ENCODE peak calls at places on chromosomes 16 and 17, in five cellular contexts. A, B, S, H and Z are unnamed samples.

GRCh38 chr16:67882374-67883145 is 2.1 kb upstream of the NRN1L start:
- DNase-seq in A (peak; percentile 93), S (no peak), H (no peak), B (no peak), Z (no peak)

GRCh38 chr17:27209316-27209715 is 84.6 kb upstream of the WSB1 start:
- DNase-seq in H (no peak), S (no peak), A (no peak), B (no peak), Z (no peak)

GRCh38 chr17:9232155-9232475 is 210.8 kb downstream of the NTN1 start:
- DNase-seq in B (no peak), A (peak; percentile 34), H (no peak), S (no peak), Z (no peak)

GRCh38 chr17:72297326-72298115 is 176.7 kb downstream of the SOX9 start:
- DNase-seq in B (peak; percentile 85), H (no peak), A (peak; percentile 69), S (no peak), Z (peak; percentile 25)

GRCh38 chr17:28626818-28627217 is 12.8 kb upstream of the RSKR start:
- DNase-seq in B (no peak), H (no peak), A (no peak), S (no peak), Z (no peak)

GRCh38 chr17:72394531-72394930 is 273.7 kb downstream of the SOX9 start:
- DNase-seq in S (no peak), A (no peak), B (no peak), H (no peak), Z (no peak)

GRCh38 chr17:74862108-74862901 is 2.6 kb upstream of the GRIN2C start:
- DNase-seq in A (peak; percentile 80), B (no peak), S (peak; percentile 85), H (peak; percentile 86), Z (no peak)

GRCh38 chr17:40091691-40092397 is 8.5 kb downstream of the NR1D1 start:
- DNase-seq in B (no peak), S (no peak), A (peak; percentile 72), H (no peak), Z (no peak)

GRCh38 chr16:68003031-68003430 is 3.7 kb upstream of the DPEP2 start:
- DNase-seq in S (no peak), H (no peak), A (no peak), B (no peak), Z (no peak)

GRCh38 chr17:45137561-45138305 is 2.2 kb downstream of the ACBD4 start:
- DNase-seq in H (no peak), B (no peak), S (no peak), A (peak; percentile 47), Z (no peak)

GRCh38 chr16:68907297-68907999 is 64.1 kb downstream of the TANGO6 start:
- DNase-seq in S (no peak), B (no peak), H (no peak), A (no peak), Z (no peak)

GRCh38 chr17:83034525-83034924 is 44.9 kb upstream of the METRNL start:
- DNase-seq in H (no peak), B (no peak), S (no peak), A (no peak), Z (no peak)

GRCh38 chr17:45753645-45754225 is 30.4 kb upstream of the CRHR1 start:
- DNase-seq in H (no peak), A (no peak), B (no peak), S (no peak), Z (no peak)

GRCh38 chr17:49029841-49030240 is 32.7 kb downstream of the IGF2BP1 start:
- DNase-seq in A (no peak), B (no peak), H (no peak), S (no peak), Z (no peak)

GRCh38 chr17:34562387-34562786 is 17.0 kb upstream of the TMEM132E start:
- DNase-seq in A (no peak), B (peak; percentile 10), S (no peak), H (no peak), Z (no peak)

GRCh38 chr17:34566201-34566600 is 13.2 kb upstream of the TMEM132E start:
- DNase-seq in A (no peak), B (no peak), H (no peak), S (no peak), Z (no peak)

GRCh38 chr17:34556951-34557350 is 22.4 kb upstream of the TMEM132E start:
- DNase-seq in S (no peak), B (no peak), H (no peak), A (no peak), Z (no peak)

GRCh38 chr17:34565715-34566114 is 13.7 kb upstream of the TMEM132E start:
- DNase-seq in H (no peak), B (no peak), A (no peak), S (no peak), Z (no peak)

DNA sequence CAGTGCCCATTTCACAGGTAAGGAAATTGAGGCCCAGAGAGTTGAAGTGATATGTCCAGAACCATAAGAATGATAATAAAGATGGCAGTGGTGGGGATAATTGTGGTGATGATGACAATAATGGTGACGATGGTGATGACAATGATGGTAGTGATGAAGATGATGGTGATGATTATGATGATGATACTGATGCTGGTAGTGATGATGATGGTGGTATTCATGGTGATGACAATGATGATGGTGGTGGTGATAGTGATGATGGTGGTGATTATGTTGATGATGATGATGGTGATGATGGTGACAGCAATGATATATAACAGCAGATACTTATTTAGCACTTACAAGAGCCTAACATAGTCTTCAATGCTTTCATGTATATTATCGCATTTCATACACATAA is 18.1 kb upstream of the TMEM132E start:
- DNase-seq in A (no peak), H (no peak), S (no peak), B (no peak), Z (no peak)
- H3K27me3 ChIP-seq in A (peaks cover 2% of the 10 kb centered on the region), H (peaks cover 37% of the 10 kb centered on the region), S (peaks cover 74% of the 10 kb centered on the region), B (no peaks in the 10 kb centered on the region), Z (no peaks in the 10 kb centered on the region)

GRCh38 chr16:57204675-57205074 is 18.5 kb downstream of the RSPRY1 start:
- DNase-seq in A (no peak), H (no peak), B (no peak), S (no peak), Z (no peak)
- TF ChIP-seq CTCF in A (no peak), H (no peak), B (no peak), S (no peak), Z (no peak)

GRCh38 chr16:31714899-31715504 is 158.6 kb upstream of the ZNF267 start:
- DNase-seq in S (no peak), A (no peak), B (peak; percentile 59), H (no peak), Z (no peak)

GRCh38 chr16:31712064-31712540 is 161.5 kb upstream of the ZNF267 start:
- DNase-seq in H (no peak), S (no peak), A (no peak), B (no peak), Z (no peak)

GRCh38 chr16:31713071-31713944 is 160.3 kb upstream of the ZNF267 start:
- DNase-seq in S (peak; percentile 96), A (peak; percentile 95), B (peak; percentile 86), H (peak; percentile 95), Z (peak; percentile 71)

GRCh38 chr16:31715915-31716314 is 157.7 kb upstream of the ZNF267 start:
- DNase-seq in A (no peak), S (no peak), H (no peak), B (no peak), Z (no peak)

DNA sequence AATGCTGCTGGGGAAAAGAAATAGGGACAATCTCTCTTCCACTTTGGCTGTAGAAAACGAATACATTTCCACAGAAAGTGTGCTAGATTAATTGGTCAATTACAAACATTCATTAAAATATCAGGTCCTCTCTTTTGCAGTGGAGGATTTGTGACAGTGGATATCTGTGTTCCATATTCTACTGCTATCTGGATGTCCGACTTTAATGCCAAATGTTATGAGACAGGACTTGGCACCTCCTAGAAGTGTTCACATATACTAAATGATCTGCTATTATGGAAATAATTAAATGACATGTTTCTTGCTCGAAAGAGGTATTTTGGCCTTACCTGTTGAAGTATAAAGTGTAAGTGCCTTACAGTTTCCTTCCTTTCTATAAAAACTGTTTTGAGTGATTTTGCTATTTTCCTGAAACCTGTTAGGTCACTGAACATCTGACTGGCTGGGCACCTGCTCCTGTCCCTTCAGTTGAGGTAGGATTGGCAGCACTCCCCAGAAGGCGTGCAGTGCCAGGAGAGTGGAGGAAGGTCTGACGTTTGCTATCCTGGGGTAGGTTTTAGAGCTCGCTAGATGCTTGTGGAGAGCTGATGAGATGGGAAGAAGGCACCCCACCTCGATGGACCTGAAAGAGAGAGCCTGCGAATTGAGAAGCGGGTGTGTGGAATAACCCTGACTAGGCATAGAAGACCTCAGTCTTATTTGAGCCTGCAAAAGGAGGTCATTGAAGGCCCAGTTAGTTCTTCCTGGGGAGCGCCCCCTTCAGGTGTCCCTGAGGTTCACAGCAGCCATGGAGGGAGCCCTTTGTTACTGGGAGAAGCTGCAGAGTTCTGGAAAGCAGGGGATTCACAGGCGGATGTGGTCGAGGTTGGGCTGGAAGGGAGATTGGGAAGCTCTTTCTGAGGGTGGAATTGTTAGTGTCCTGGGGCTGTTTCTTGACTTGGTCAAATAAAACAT is 159.4 kb upstream of the ZNF267 start:
- DNase-seq in A (peak; percentile 54), H (no peak), S (peak; percentile 6), B (no peak), Z (no peak)
- H3K27me3 ChIP-seq in A (no peaks in the 10 kb centered on the region), H (no peaks in the 10 kb centered on the region), S (no peaks in the 10 kb centered on the region), B (no peaks in the 10 kb centered on the region), Z (no peaks in the 10 kb centered on the region)

GRCh38 chr17:20941872-20942271 is 100.9 kb downstream of the USP22 start:
- DNase-seq in S (no peak), A (no peak), B (no peak), H (no peak), Z (no peak)

GRCh38 chr17:20948984-20949777 is 93.6 kb downstream of the USP22 start:
- DNase-seq in H (no peak), S (no peak), A (no peak), B (no peak), Z (no peak)

GRCh38 chr17:20944014-20944905 is 98.6 kb downstream of the USP22 start:
- DNase-seq in S (peak; percentile 49), B (peak; percentile 63), H (no peak), A (no peak), Z (no peak)
- TF ChIP-seq CTCF in S (no peak), B (peak; percentile 86), H (peak; percentile 34), A (peak; percentile 32), Z (peak; percentile 79)

GRCh38 chr16:979106-979505 is 2.5 kb upstream of the SOX8 start:
- DNase-seq in S (no peak), A (no peak), H (no peak), B (no peak), Z (no peak)

GRCh38 chr16:981695-982151 is at the start of gene SOX8:
- DNase-seq in B (no peak), S (peak; percentile 82), A (no peak), H (no peak), Z (no peak)

GRCh38 chr16:978403-978802 is 3.2 kb upstream of the SOX8 start:
- DNase-seq in H (no peak), S (no peak), A (no peak), B (no peak), Z (no peak)

GRCh38 chr16:980595-980854 is 1.0 kb upstream of the SOX8 start:
- DNase-seq in A (no peak), B (no peak), S (no peak), H (no peak), Z (no peak)

GRCh38 chr16:979859-980594 is 1.5 kb upstream of the SOX8 start:
- DNase-seq in A (no peak), B (no peak), S (peak; percentile 23), H (no peak), Z (no peak)
- H3K27me3 ChIP-seq in A (no peaks in the 10 kb centered on the region), B (peaks cover 22% of the 10 kb centered on the region), S (peaks cover 41% of the 10 kb centered on the region), H (peaks cover 41% of the 10 kb centered on the region), Z (peaks cover 64% of the 10 kb centered on the region)

GRCh38 chr16:27748868-27749546 is 199.1 kb downstream of the KATNIP start:
- DNase-seq in S (peak; percentile 71), A (no peak), B (peak; percentile 60), H (no peak), Z (peak; percentile 75)
- TF ChIP-seq CTCF in S (peak; percentile 34), A (no peak), B (no peak), H (no peak), Z (peak; percentile 6)